ENCODE peak calls at places on chromosomes 13 and 19, in five cellular contexts. G is IMR-90, S is H9, H is H1, K is neuronal stem cell. V is an unnamed sample.

GRCh38 chr19:610801-611505 is 21.3 kb downstream of the HCN2 start:
- DNase-seq in K (no peak), H (no peak), G (peak; percentile 76), S (no peak), V (peak; percentile 66)

GRCh38 chr19:19539738-19540703 is 2.0 kb downstream of the CILP2 start:
- DNase-seq in H (peak; percentile 94), G (peak; percentile 46), K (no peak), S (peak; percentile 94), V (peak; percentile 38)

GRCh38 chr19:41957838-41958366 is 1.2 kb downstream of the RABAC1 start:
- DNase-seq in K (peak; percentile 71), S (peak; percentile 89), H (peak; percentile 72), G (peak; percentile 83), V (peak; percentile 89)

GRCh38 chr13:46866150-46866549 is 30.7 kb downstream of the HTR2A start:
- DNase-seq in S (peak; percentile 58), H (no peak), G (peak; percentile 63), K (no peak), V (peak; percentile 96)

GRCh38 chr13:33275916-33276315 is 9.6 kb downstream of the STARD13 start:
- DNase-seq in K (no peak), H (no peak), S (no peak), G (peak; percentile 76), V (no peak)

GRCh38 chr19:15666883-15667282 is 6.0 kb upstream of the CYP4F12 start:
- DNase-seq in H (no peak), S (no peak), G (no peak), K (no peak), V (no peak)

GRCh38 chr13:45219938-45220375 is 19.1 kb upstream of the KCTD4 start:
- DNase-seq in S (no peak), G (peak; percentile 44), K (no peak), H (no peak), V (peak; percentile 44)

GRCh38 chr13:98480915-98481510 is 95.9 kb downstream of the STK24 start:
- DNase-seq in H (no peak), S (no peak), G (peak; percentile 69), K (no peak), V (peak; percentile 80)

GRCh38 chr13:114194853-114195252 is 15.8 kb downstream of the CFAP97D2 start:
- DNase-seq in G (no peak), K (no peak), S (no peak), H (no peak), V (no peak)

GRCh38 chr13:94758571-94758970 is 46.2 kb upstream of the SOX21 start:
- DNase-seq in K (no peak), H (no peak), G (no peak), S (no peak), V (no peak)

GRCh38 chr13:71524245-71525002 is 342.6 kb downstream of the DACH1 start:
- DNase-seq in S (no peak), K (no peak), H (no peak), G (no peak), V (no peak)

GRCh38 chr19:30375651-30376050 is 3.5 kb downstream of the ZNF536 start:
- DNase-seq in H (no peak), G (no peak), S (no peak), K (no peak), V (no peak)

GRCh38 chr19:30376272-30376671 is 4.1 kb downstream of the ZNF536 start:
- DNase-seq in H (peak; percentile 57), S (peak; percentile 64), K (no peak), G (no peak), V (no peak)

GRCh38 chr19:30373593-30373992 is 1.4 kb downstream of the ZNF536 start:
- DNase-seq in G (no peak), H (peak; percentile 51), S (peak; percentile 81), K (no peak), V (no peak)

GRCh38 chr19:30376826-30377425 is 4.7 kb downstream of the ZNF536 start:
- DNase-seq in G (no peak), S (no peak), K (no peak), H (no peak), V (no peak)

GRCh38 chr19:30374791-30375650 is 2.8 kb downstream of the ZNF536 start:
- DNase-seq in K (no peak), S (peak; percentile 44), H (peak; percentile 67), G (no peak), V (no peak)
- H3K9ac ChIP-seq in K (peak overlapping the region; percentile 54), S (no peak overlapping the region), H (no peak overlapping the region), G (no peak overlapping the region), V (no peak overlapping the region)

DNA sequence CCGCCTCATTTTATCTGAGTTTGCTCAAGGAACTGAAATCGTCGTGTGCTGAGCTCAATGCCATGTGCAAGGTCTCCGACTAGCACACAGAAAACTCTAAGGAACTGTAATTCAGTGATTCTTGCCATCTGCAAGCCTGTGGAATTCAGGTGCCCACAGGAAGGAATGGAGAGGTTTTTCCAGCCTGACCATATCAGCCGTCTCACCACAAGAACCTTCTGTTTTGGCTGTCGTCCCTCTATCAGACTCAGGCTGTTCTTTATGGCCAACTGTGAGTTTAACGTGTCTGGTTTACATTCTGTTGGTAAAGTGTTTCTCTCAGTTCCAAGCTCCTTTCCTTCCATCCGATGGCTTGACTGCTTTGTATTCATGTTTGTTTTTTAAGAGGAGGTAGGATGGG is 293.5 kb downstream of the SPRY2 start:
- DNase-seq in S (no peak), K (no peak), G (peak; percentile 69), H (no peak), V (peak; percentile 62)
- H2BK15ac ChIP-seq in S (no peak overlapping the region), K (no peak overlapping the region), G (peak overlapping the region; percentile 17), H (no peak overlapping the region), V (no peak overlapping the region)

DNA sequence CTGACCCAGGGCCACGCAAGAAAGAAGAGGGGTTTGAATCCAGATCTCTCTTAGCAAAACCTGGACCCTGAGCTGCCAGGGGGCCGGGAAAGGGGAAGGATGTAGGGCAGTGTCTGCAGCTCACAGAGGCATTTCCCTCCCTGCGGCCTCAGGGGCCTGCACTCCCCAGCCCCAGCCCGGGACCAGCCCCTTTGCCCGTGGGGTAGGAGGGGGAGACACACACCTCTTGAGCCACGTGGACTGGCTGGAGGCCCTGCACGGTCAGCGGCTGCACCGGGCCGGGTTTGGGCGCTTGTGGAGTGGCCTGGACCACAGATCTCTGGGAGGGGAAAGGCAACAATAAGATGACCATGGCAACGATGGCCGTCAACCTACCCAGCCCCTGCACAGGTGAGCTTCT is 26.9 kb downstream of the RFX1 start:
- DNase-seq in K (no peak), S (no peak), G (no peak), H (no peak), V (peak; percentile 19)
- H3K9ac ChIP-seq in K (peak overlapping the region; percentile 67), S (no peak overlapping the region), G (no peak overlapping the region), H (no peak overlapping the region), V (peak overlapping the region; percentile 29)

GRCh38 chr19:52034051-52034728 is 6.0 kb upstream of the ZNF614 start:
- DNase-seq in H (no peak), K (no peak), S (no peak), G (peak; percentile 8), V (peak; percentile 25)

GRCh38 chr19:52028027-52028779 is at the start of gene ZNF614:
- DNase-seq in G (peak; percentile 86), K (peak; percentile 79), S (peak; percentile 86), H (peak; percentile 95), V (peak; percentile 92)

DNA sequence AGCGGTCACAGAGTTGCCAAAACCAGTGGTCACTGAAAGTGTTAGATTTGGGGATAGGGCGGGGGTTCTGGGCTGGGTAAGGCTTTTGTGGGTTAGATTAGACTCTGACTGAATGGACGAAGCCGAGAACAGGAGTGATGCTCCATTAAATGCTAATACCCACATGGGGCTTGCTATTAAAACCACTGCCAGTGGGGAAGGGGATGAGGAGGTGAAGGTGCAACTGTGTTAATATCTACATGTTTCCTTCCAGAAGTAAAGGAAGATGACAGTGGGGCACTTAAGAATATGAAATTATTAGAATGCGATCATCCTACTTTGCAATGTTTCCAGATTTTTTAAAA is 573 bp upstream of the ZNF614 start:
- DNase-seq in G (no peak), K (no peak), S (no peak), H (no peak), V (no peak)
- H2BK15ac ChIP-seq in G (peak overlapping the region; percentile 3), K (no peak overlapping the region), S (no peak overlapping the region), H (no peak overlapping the region), V (no peak overlapping the region)

DNA sequence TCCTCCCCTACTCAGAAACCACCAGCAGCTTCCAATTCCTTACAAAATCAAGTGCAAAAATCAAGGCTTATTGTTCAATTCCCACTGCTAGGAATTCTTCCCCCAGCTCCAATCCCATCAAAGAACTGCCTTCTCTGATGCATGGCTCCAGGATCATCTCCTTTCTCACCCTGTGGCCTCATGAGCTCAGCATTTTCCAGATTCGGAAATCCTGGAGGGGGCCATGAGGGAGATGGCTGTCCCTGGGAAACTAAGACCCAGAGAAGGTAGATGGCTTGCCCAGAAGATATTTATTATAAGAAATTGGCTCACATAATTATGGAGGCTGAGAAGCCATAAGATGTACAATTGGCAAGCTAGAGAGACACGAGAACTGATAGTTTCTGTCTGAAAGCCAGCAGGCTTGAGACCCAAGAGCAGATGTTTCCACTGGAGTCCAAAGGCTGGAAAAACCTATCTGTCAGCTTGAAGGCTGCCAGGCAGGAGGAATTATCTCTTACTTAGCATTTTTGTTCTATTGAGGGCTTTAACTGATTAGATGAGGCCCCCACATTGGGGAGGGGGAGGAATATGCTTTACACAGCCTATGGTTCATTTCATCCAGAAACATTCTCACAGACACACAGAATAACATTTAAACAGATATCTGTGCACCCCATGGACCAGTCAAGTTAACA is 58.6 kb downstream of the GADD45B start:
- DNase-seq in K (no peak), G (no peak), S (peak; percentile 21), H (no peak), V (no peak)
- H3K9ac ChIP-seq in K (no peak overlapping the region), G (no peak overlapping the region), S (no peak overlapping the region), H (no peak overlapping the region), V (no peak overlapping the region)

GRCh38 chr13:99709134-99709533 is 207.9 kb downstream of the TM9SF2 start:
- DNase-seq in S (no peak), G (no peak), H (no peak), K (no peak), V (no peak)
- H2BK15ac ChIP-seq in S (no peak overlapping the region), G (no peak overlapping the region), H (peak overlapping the region; percentile 89), K (no peak overlapping the region), V (no peak overlapping the region)

DNA sequence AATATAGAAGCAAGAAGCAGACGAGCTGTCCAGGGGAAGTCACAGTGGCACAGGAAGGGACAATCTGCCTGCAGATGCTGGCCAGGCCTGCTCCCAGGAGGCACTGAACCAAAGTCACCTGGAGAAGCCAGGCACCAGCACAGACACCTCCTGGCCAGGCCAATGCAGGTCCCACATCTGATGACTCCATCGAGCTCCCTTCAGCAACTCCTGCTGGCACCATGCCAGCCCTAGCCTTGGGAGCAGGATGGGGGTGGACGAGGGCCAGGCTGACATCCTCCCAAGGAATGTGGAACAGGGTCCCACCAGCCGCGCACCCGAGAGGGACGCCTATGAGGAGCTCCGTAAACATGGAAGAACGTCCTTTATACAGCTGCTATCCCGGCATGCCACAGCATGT is 22.4 kb upstream of the ISYNA1 start:
- DNase-seq in G (peak; percentile 86), H (no peak), K (no peak), S (no peak), V (peak; percentile 67)
- H3K9ac ChIP-seq in G (peak overlapping the region; percentile 22), H (no peak overlapping the region), K (peak overlapping the region; percentile 1), S (no peak overlapping the region), V (peak overlapping the region; percentile 64)

GRCh38 chr13:40317980-40318327 is 348.5 kb downstream of the FOXO1 start:
- DNase-seq in G (no peak), S (no peak), H (no peak), K (no peak), V (no peak)

GRCh38 chr13:40316301-40316700 is 350.1 kb downstream of the FOXO1 start:
- DNase-seq in H (no peak), G (no peak), K (no peak), S (no peak), V (no peak)

GRCh38 chr13:40315416-40316064 is 350.9 kb downstream of the FOXO1 start:
- DNase-seq in H (no peak), G (no peak), S (no peak), K (no peak), V (no peak)

GRCh38 chr13:40309881-40310280 is 356.6 kb downstream of the FOXO1 start:
- DNase-seq in S (no peak), K (no peak), G (no peak), H (no peak), V (no peak)

GRCh38 chr13:40313269-40314200 is 352.9 kb downstream of the FOXO1 start:
- DNase-seq in S (no peak), K (no peak), G (no peak), H (no peak), V (no peak)
- H2BK15ac ChIP-seq in S (no peak overlapping the region), K (no peak overlapping the region), G (no peak overlapping the region), H (no peak overlapping the region), V (no peak overlapping the region)